ENCODE peak calls at places on chromosomes 12 and 14, in four cellular contexts. E is MV-4-11, V is NCI-H2227 treated with DMSO at 0.1 percent for 48 hours, H is anterior cingulate cortex. Y is an unnamed sample.

GRCh38 chr12:131024026-131024425 is 70.3 kb downstream of the ADGRD1 start:
- DNase-seq in E (no peak), V (no peak), H (no peak), Y (no peak)

GRCh38 chr12:12476836-12477531 is 85.7 kb downstream of the DUSP16 start:
- DNase-seq in E (no peak), V (no peak), H (peak; percentile 85), Y (no peak)

GRCh38 chr12:14691560-14691959 is 4.8 kb downstream of the GUCY2C start:
- DNase-seq in E (peak; percentile 90), V (no peak), H (peak; percentile 29), Y (no peak)

GRCh38 chr12:52920937-52921336 is 16.1 kb upstream of the KRT8 start:
- DNase-seq in E (no peak), V (no peak), H (no peak), Y (no peak)

GRCh38 chr12:19915392-19916192 is 452.7 kb upstream of the PDE3A start:
- DNase-seq in E (peak; percentile 16), V (no peak), H (no peak), Y (no peak)

GRCh38 chr12:51866762-51867161 is 18.2 kb upstream of the FIGNL2 start:
- DNase-seq in E (peak; percentile 39), V (no peak), H (no peak), Y (no peak)

GRCh38 chr14:36973806-36974442 is 198.5 kb downstream of the SLC25A21 start:
- DNase-seq in E (no peak), V (no peak), H (no peak), Y (no peak)

GRCh38 chr12:98379106-98379505 is 136.3 kb upstream of the TMPO start:
- DNase-seq in E (no peak), V (no peak), H (no peak), Y (no peak)

GRCh38 chr12:85016423-85016822 is 19.7 kb downstream of the TSPAN19 start:
- DNase-seq in E (peak; percentile 41), V (no peak), H (no peak), Y (peak; percentile 3)

GRCh38 chr14:58460772-58461171 is 33.3 kb downstream of the KIAA0586 start:
- DNase-seq in E (no peak), V (peak; percentile 64), H (no peak), Y (no peak)

GRCh38 chr12:2413999-2414792 is 361.4 kb downstream of the CACNA1C start:
- DNase-seq in E (no peak), V (no peak), H (no peak), Y (no peak)

Y was measured in H54.